ENCODE peak calls at places on chromosomes 4 and X, in ten cellular contexts. B is renal cortical epithelial cell; J is amniotic stem cell; P is germinal center; T is T-helper 9 cell; F is substantia nigra; N is SW480; W is astrocyte of the spinal cord; Q is NCI-H2171; X is activated CD8-positive, alpha-beta memory T cell treated with anti-CD3 and anti-CD28 coated beads for 1 hour. C is an unnamed sample.
A peak's percentile ranks its signal among the peaks of the same experiment; 100 is the strongest.

GRCh38 chr4:152323221-152323620 is 212.7 kb downstream of the FBXW7 start:
- DNase-seq in X (no peak), N (no peak), T (no peak), W (no peak), Q (no peak), B (no peak), P (no peak), J (no peak), F (no peak), C (no peak)

GRCh38 chr4:76623217-76624060 is 188.4 kb downstream of the SHROOM3 start:
- DNase-seq in T (no peak), B (peak; percentile 65), F (no peak), X (no peak), W (no peak), P (no peak), Q (no peak), N (no peak), J (no peak), C (no peak)

GRCh38 chr4:142402925-142403324 is 443.2 kb downstream of the INPP4B start:
- DNase-seq in X (no peak), T (no peak), N (no peak), Q (no peak), W (no peak), F (no peak), B (peak; percentile 51), P (no peak), J (no peak), C (no peak)

GRCh38 chr4:173505924-173506779 is 23.9 kb downstream of the HAND2 start:
- DNase-seq in W (no peak), N (peak; percentile 24), B (no peak), X (no peak), F (peak; percentile 11), T (no peak), J (peak; percentile 25), Q (no peak), P (peak; percentile 74), C (no peak)

GRCh38 chrX:8284131-8284530 is 113.1 kb upstream of the VCX2 start:
- DNase-seq in F (no peak), Q (no peak), N (no peak), T (no peak), J (no peak), W (no peak), X (no peak), B (peak; percentile 73), P (no peak), C (no peak)

GRCh38 chr4:57193996-57194675 is 84.0 kb upstream of the IGFBP7 start:
- DNase-seq in X (no peak), J (no peak), W (no peak), P (no peak), T (no peak), N (no peak), F (no peak), Q (no peak), B (peak; percentile 21), C (no peak)

GRCh38 chr4:143076723-143077122 is 108.0 kb upstream of the USP38 start:
- DNase-seq in Q (no peak), F (no peak), P (no peak), X (no peak), B (no peak), N (no peak), J (no peak), W (no peak), T (no peak), C (no peak)

GRCh38 chr4:23855912-23856605 is 33.8 kb downstream of the PPARGC1A start:
- DNase-seq in Q (no peak), W (peak; percentile 80), T (no peak), P (no peak), J (no peak), B (peak; percentile 86), F (no peak), X (no peak), N (peak; percentile 32), C (no peak)

GRCh38 chr4:168480991-168481588 is 798 bp upstream of the DDX60L start:
- DNase-seq in J (peak; percentile 62), W (peak; percentile 83), Q (no peak), P (peak; percentile 51), N (peak; percentile 52), X (no peak), T (peak; percentile 8), F (no peak), B (peak; percentile 87), C (peak; percentile 61)

GRCh38 chrX:25016361-25016671 is 551 bp upstream of the ARX start:
- DNase-seq in X (no peak), Q (no peak), P (no peak), F (no peak), J (no peak), W (no peak), T (no peak), N (no peak), B (no peak), C (no peak)